ENCODE peak calls at places on chromosomes 16 and 17, in seven cellular contexts. Z is NCI-H146; G is GDM1; P is heart left ventricle; L is pulmonary artery endothelial cell; F is stimulated activated CD4-positive, alpha-beta T cell treated with anti-CD3 and anti-CD28 coated beads, Interleukin-1b, Interleukin-23, amount 100 ng/mL, for 48 hours; K is SW 1271. N is an unnamed sample.

GRCh38 chr16:11182381-11182780 is 73.6 kb downstream of the SOCS1 start:
- DNase-seq in Z (no peak), P (no peak), G (no peak), K (no peak), F (no peak), L (no peak), N (no peak)

GRCh38 chr16:9090101-9090959 is 1.1 kb upstream of the HAPSTR1 start:
- DNase-seq in P (peak; percentile 63), Z (peak; percentile 55), G (no peak), K (no peak), F (peak; percentile 55), L (no peak), N (no peak)

GRCh38 chr16:27127293-27127692 is 60.6 kb downstream of the C16orf82 start:
- DNase-seq in K (no peak), Z (no peak), G (no peak), F (no peak), P (no peak), L (no peak), N (no peak)

GRCh38 chr16:50323335-50324011 is 45.3 kb downstream of the BRD7 start:
- DNase-seq in G (no peak), F (no peak), Z (peak; percentile 14), P (no peak), L (no peak), K (no peak), N (no peak)

GRCh38 chr16:72791786-72792185 is 256.1 kb downstream of the ZFHX3 start:
- DNase-seq in P (no peak), L (no peak), Z (no peak), F (no peak), K (no peak), G (no peak), N (no peak)

GRCh38 chr16:81767987-81768592 is 11.0 kb upstream of the PLCG2 start:
- DNase-seq in F (no peak), L (no peak), P (no peak), Z (peak; percentile 30), G (no peak), K (no peak), N (no peak)

GRCh38 chr16:84769416-84769815 is 50.4 kb upstream of the CRISPLD2 start:
- DNase-seq in F (no peak), Z (no peak), G (no peak), P (no peak), K (no peak), L (no peak), N (no peak)

GRCh38 chr16:630815-631405 is at the start of gene WFIKKN1:
- DNase-seq in K (no peak), P (peak; percentile 32), G (no peak), F (no peak), L (no peak), Z (peak; percentile 55), N (no peak)

GRCh38 chr17:40086150-40087044 is 14.0 kb downstream of the NR1D1 start:
- DNase-seq in P (no peak), L (no peak), K (no peak), Z (peak; percentile 44), F (peak; percentile 53), G (no peak), N (no peak)

GRCh38 chr17:45222273-45222993 is 748 bp downstream of the FMNL1 start:
- DNase-seq in F (peak; percentile 52), K (no peak), G (no peak), P (peak; percentile 27), L (no peak), Z (peak; percentile 20), N (no peak)

GRCh38 chr16:16146380-16147315 is 76.6 kb downstream of the ABCC6 start:
- DNase-seq in G (no peak), F (no peak), P (no peak), L (no peak), K (no peak), Z (no peak), N (no peak)

GRCh38 chr16:27767081-27767480 is 217.1 kb downstream of the KATNIP start:
- DNase-seq in G (no peak), P (no peak), K (no peak), F (no peak), L (no peak), Z (no peak), N (no peak)

GRCh38 chr17:50347087-50347893 is 1.4 kb downstream of the XYLT2 start:
- DNase-seq in Z (no peak), L (no peak), F (no peak), G (no peak), P (no peak), K (no peak), N (no peak)

GRCh38 chr16:79463839-79464238 is 136.7 kb downstream of the MAF start:
- DNase-seq in Z (no peak), F (no peak), P (no peak), L (no peak), G (no peak), K (no peak), N (no peak)

GRCh38 chr16:70632273-70632672 is 14.1 kb upstream of the IL34 start:
- DNase-seq in P (no peak), G (no peak), Z (no peak), L (no peak), F (no peak), K (no peak), N (no peak)

GRCh38 chr17:30858556-30859250 is 26.9 kb downstream of the ATAD5 start:
- DNase-seq in P (no peak), G (no peak), K (no peak), Z (no peak), F (no peak), L (no peak), N (no peak)

GRCh38 chr16:66914541-66914940 is 4.1 kb downstream of the CDH16 start:
- DNase-seq in G (no peak), L (no peak), Z (no peak), F (no peak), P (no peak), K (no peak), N (no peak)

GRCh38 chr16:83247767-83248372 is 559.9 kb upstream of the HSBP1 start:
- DNase-seq in Z (no peak), P (no peak), L (no peak), K (no peak), F (no peak), G (no peak), N (no peak)

GRCh38 chr17:40312131-40312731 is 3.3 kb downstream of the RARA start:
- DNase-seq in F (no peak), K (no peak), L (no peak), Z (no peak), G (no peak), P (peak; percentile 74), N (no peak)

GRCh38 chr17:64413505-64413904 is 22.8 kb upstream of the PECAM1 start:
- DNase-seq in K (no peak), Z (no peak), G (no peak), P (no peak), L (no peak), F (no peak), N (no peak)

GRCh38 chr16:53207810-53208752 is 153.3 kb downstream of the CHD9 start:
- DNase-seq in L (peak; percentile 46), G (peak; percentile 56), Z (peak; percentile 83), P (peak; percentile 41), F (no peak), K (no peak), N (peak; percentile 29)

GRCh38 chr17:78031435-78031834 is 72.9 kb downstream of the TNRC6C start:
- DNase-seq in P (no peak), G (no peak), L (no peak), F (no peak), Z (no peak), K (no peak), N (no peak)

GRCh38 chr16:1093284-1094123 is 2.5 kb downstream of the C1QTNF8 start:
- DNase-seq in Z (peak; percentile 40), F (peak; percentile 49), L (no peak), P (no peak), K (no peak), G (peak; percentile 14), N (no peak)

GRCh38 chr17:57507828-57508227 is 237.3 kb downstream of the CCDC182 start:
- DNase-seq in P (no peak), K (no peak), F (no peak), G (no peak), Z (no peak), L (no peak), N (no peak)

GRCh38 chr17:3213587-3213986 is 6.1 kb downstream of the OR1A1 start:
- DNase-seq in L (no peak), F (no peak), Z (no peak), K (no peak), P (no peak), G (no peak), N (no peak)

GRCh38 chr17:7403043-7403901 is 625 bp downstream of the TMEM256 start:
- DNase-seq in K (peak; percentile 84), P (peak; percentile 76), Z (no peak), G (no peak), L (no peak), F (no peak), N (no peak)

GRCh38 chr17:41421116-41421515 is 3.3 kb downstream of the KRT37 start:
- DNase-seq in Z (no peak), F (no peak), P (no peak), L (no peak), K (no peak), G (no peak), N (no peak)

GRCh38 chr17:78818932-78819331 is 21.7 kb downstream of the USP36 start:
- DNase-seq in K (no peak), F (no peak), G (peak; percentile 86), Z (no peak), L (peak; percentile 84), P (no peak), N (no peak)